ENCODE peak calls at places on chromosomes 11 and 22, in five cellular contexts. One of them, this sample, is unnamed.

GRCh38 chr11:128889657-128890213 is 1.4 kb upstream of the KCNJ5 start:
- DNase-seq in fibroblast of lung: no peak
- DNase-seq in mesothelial cell of epicardium: no peak
- DNase-seq in HCT116: no peak
- DNase-seq in bronchial epithelial cell: no peak
- DNase-seq in this sample: no peak

GRCh38 chr22:42974223-42974622 is 40.7 kb downstream of the PACSIN2 start:
- DNase-seq in mesothelial cell of epicardium: no peak
- DNase-seq in fibroblast of lung: no peak
- DNase-seq in bronchial epithelial cell: no peak
- DNase-seq in HCT116: no peak
- DNase-seq in this sample: no peak

GRCh38 chr22:43819691-43820670 is 7.9 kb upstream of the EFCAB6 start:
- DNase-seq in bronchial epithelial cell: no peak
- DNase-seq in HCT116: no peak
- DNase-seq in fibroblast of lung: no peak
- DNase-seq in mesothelial cell of epicardium: peak
- DNase-seq in this sample: no peak

GRCh38 chr11:8788616-8789015 is 106.0 kb downstream of the RPL27A start:
- DNase-seq in bronchial epithelial cell: no peak
- DNase-seq in mesothelial cell of epicardium: no peak
- DNase-seq in HCT116: no peak
- DNase-seq in fibroblast of lung: no peak
- DNase-seq in this sample: no peak

GRCh38 chr22:35383679-35384071 is 2.8 kb downstream of the HMOX1 start:
- DNase-seq in HCT116: no peak
- DNase-seq in bronchial epithelial cell: no peak
- DNase-seq in mesothelial cell of epicardium: no peak
- DNase-seq in fibroblast of lung: no peak
- DNase-seq in this sample: no peak

GRCh38 chr11:15159085-15159484 is 44.4 kb downstream of the INSC start:
- DNase-seq in fibroblast of lung: peak
- DNase-seq in mesothelial cell of epicardium: no peak
- DNase-seq in bronchial epithelial cell: peak
- DNase-seq in HCT116: peak
- DNase-seq in this sample: no peak

GRCh38 chr11:18485905-18486528 is 30.4 kb downstream of the LDHAL6A start:
- DNase-seq in mesothelial cell of epicardium: no peak
- DNase-seq in bronchial epithelial cell: no peak
- DNase-seq in fibroblast of lung: no peak
- DNase-seq in HCT116: no peak
- DNase-seq in this sample: no peak

GRCh38 chr11:118908931-118909618 is 16.7 kb downstream of the BCL9L start:
- DNase-seq in HCT116: no peak
- DNase-seq in fibroblast of lung: peak
- DNase-seq in mesothelial cell of epicardium: peak
- DNase-seq in bronchial epithelial cell: no peak
- DNase-seq in this sample: peak

GRCh38 chr11:20156280-20156875 is 3.9 kb downstream of the DBX1 start:
- DNase-seq in fibroblast of lung: no peak
- DNase-seq in HCT116: no peak
- DNase-seq in mesothelial cell of epicardium: no peak
- DNase-seq in bronchial epithelial cell: no peak
- DNase-seq in this sample: no peak

GRCh38 chr11:83612891-83613766 is 327.0 kb upstream of the CCDC90B start:
- DNase-seq in HCT116: no peak
- DNase-seq in mesothelial cell of epicardium: no peak
- DNase-seq in fibroblast of lung: no peak
- DNase-seq in bronchial epithelial cell: no peak
- DNase-seq in this sample: no peak

GRCh38 chr11:35364101-35364780 is 55.1 kb downstream of the SLC1A2 start:
- DNase-seq in HCT116: peak
- DNase-seq in fibroblast of lung: peak
- DNase-seq in bronchial epithelial cell: peak
- DNase-seq in mesothelial cell of epicardium: no peak
- DNase-seq in this sample: no peak

GRCh38 chr11:74615311-74615710 is 22.9 kb downstream of the POLD3 start:
- DNase-seq in fibroblast of lung: no peak
- DNase-seq in bronchial epithelial cell: no peak
- DNase-seq in HCT116: no peak
- DNase-seq in mesothelial cell of epicardium: no peak
- DNase-seq in this sample: no peak

GRCh38 chr22:50720301-50720845 is 17.6 kb upstream of the ACR start:
- DNase-seq in fibroblast of lung: no peak
- DNase-seq in mesothelial cell of epicardium: no peak
- DNase-seq in HCT116: no peak
- DNase-seq in bronchial epithelial cell: no peak
- DNase-seq in this sample: no peak

GRCh38 chr22:26937213-26937612 is 279.8 kb downstream of the MIAT start:
- DNase-seq in HCT116: no peak
- DNase-seq in bronchial epithelial cell: no peak
- DNase-seq in mesothelial cell of epicardium: no peak
- DNase-seq in fibroblast of lung: no peak
- DNase-seq in this sample: no peak

GRCh38 chr22:48588151-48588880 is 1239.4 kb downstream of the BRD1 start:
- DNase-seq in mesothelial cell of epicardium: no peak
- DNase-seq in HCT116: no peak
- DNase-seq in fibroblast of lung: no peak
- DNase-seq in bronchial epithelial cell: no peak
- DNase-seq in this sample: no peak

GRCh38 chr22:28052818-28053217 is 133.8 kb upstream of the PITPNB start:
- DNase-seq in fibroblast of lung: no peak
- DNase-seq in HCT116: no peak
- DNase-seq in bronchial epithelial cell: no peak
- DNase-seq in mesothelial cell of epicardium: no peak
- DNase-seq in this sample: no peak

GRCh38 chr22:41474878-41475451 is 6.0 kb downstream of the ACO2 start:
- DNase-seq in bronchial epithelial cell: no peak
- DNase-seq in mesothelial cell of epicardium: no peak
- DNase-seq in fibroblast of lung: no peak
- DNase-seq in HCT116: no peak
- DNase-seq in this sample: no peak

GRCh38 chr11:14411818-14412217 is 52.8 kb upstream of the RRAS2 start:
- DNase-seq in bronchial epithelial cell: peak
- DNase-seq in fibroblast of lung: peak
- DNase-seq in mesothelial cell of epicardium: no peak
- DNase-seq in HCT116: no peak
- DNase-seq in this sample: no peak

GRCh38 chr11:76939219-76939631 is 78.5 kb downstream of the ACER3 start:
- DNase-seq in fibroblast of lung: no peak
- DNase-seq in HCT116: no peak
- DNase-seq in mesothelial cell of epicardium: no peak
- DNase-seq in bronchial epithelial cell: peak
- DNase-seq in this sample: no peak

GRCh38 chr22:39176067-39176621 is 23.7 kb upstream of the CBX7 start:
- DNase-seq in fibroblast of lung: peak
- DNase-seq in mesothelial cell of epicardium: peak
- DNase-seq in bronchial epithelial cell: no peak
- DNase-seq in HCT116: no peak
- DNase-seq in this sample: no peak

GRCh38 chr22:42758929-42759629 is 38.4 kb upstream of the A4GALT start:
- DNase-seq in bronchial epithelial cell: peak
- DNase-seq in mesothelial cell of epicardium: no peak
- DNase-seq in fibroblast of lung: peak
- DNase-seq in HCT116: no peak
- DNase-seq in this sample: no peak

GRCh38 chr11:19933801-19934488 is 221.3 kb downstream of the NAV2 start:
- DNase-seq in HCT116: no peak
- DNase-seq in bronchial epithelial cell: no peak
- DNase-seq in mesothelial cell of epicardium: no peak
- DNase-seq in fibroblast of lung: no peak
- DNase-seq in this sample: no peak

GRCh38 chr11:57196556-57196955 is 14.8 kb downstream of the LRRC55 start:
- DNase-seq in fibroblast of lung: no peak
- DNase-seq in bronchial epithelial cell: no peak
- DNase-seq in HCT116: no peak
- DNase-seq in mesothelial cell of epicardium: no peak
- DNase-seq in this sample: no peak

GRCh38 chr22:46351131-46351735 is 15.7 kb downstream of the TRMU start:
- DNase-seq in bronchial epithelial cell: no peak
- DNase-seq in fibroblast of lung: no peak
- DNase-seq in HCT116: no peak
- DNase-seq in mesothelial cell of epicardium: no peak
- DNase-seq in this sample: no peak

GRCh38 chr11:1852885-1853284 is at the start of gene LSP1:
- DNase-seq in bronchial epithelial cell: no peak
- DNase-seq in mesothelial cell of epicardium: no peak
- DNase-seq in fibroblast of lung: no peak
- DNase-seq in HCT116: no peak
- DNase-seq in this sample: no peak

GRCh38 chr11:10329935-10330334 is 25.1 kb downstream of the ADM start:
- DNase-seq in mesothelial cell of epicardium: no peak
- DNase-seq in bronchial epithelial cell: peak
- DNase-seq in fibroblast of lung: peak
- DNase-seq in HCT116: no peak
- DNase-seq in this sample: no peak

GRCh38 chr11:114265084-114265878 is 30.9 kb upstream of the NNMT start:
- DNase-seq in fibroblast of lung: no peak
- DNase-seq in mesothelial cell of epicardium: no peak
- DNase-seq in bronchial epithelial cell: no peak
- DNase-seq in HCT116: no peak
- DNase-seq in this sample: no peak

GRCh38 chr11:130980463-130980862 is 64.2 kb upstream of the SNX19 start:
- DNase-seq in mesothelial cell of epicardium: no peak
- DNase-seq in bronchial epithelial cell: no peak
- DNase-seq in fibroblast of lung: no peak
- DNase-seq in HCT116: no peak
- DNase-seq in this sample: no peak

DNA sequence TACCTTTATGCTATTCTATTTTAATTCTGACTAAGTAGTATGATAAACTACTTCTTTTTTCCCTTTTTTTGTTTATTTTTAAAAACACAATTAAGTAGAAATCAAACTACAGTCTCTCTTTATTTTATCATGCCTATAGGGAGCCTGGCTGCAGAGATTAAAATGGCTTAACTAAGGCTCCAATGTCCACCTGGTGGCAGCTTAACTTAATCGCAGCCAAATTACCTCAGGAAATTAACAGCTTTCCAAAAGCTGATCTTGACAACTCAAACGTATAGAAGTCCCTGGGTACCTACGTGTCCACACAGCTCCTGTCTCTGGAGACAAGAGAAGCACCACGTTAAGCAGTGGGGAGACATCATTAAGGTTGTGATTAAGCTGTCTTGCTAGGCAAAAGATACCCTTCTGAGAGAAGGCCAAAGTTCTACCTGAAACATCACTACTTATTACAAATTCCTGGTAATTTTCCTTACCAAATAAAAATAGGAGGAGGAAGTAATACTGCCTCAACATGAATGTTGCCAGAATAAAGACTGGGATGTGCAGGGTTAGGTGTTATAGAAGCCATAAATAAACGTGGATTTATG is 63.2 kb upstream of the SNX19 start:
- DNase-seq in fibroblast of lung: peak
- DNase-seq in bronchial epithelial cell: peak
- DNase-seq in mesothelial cell of epicardium: no peak
- DNase-seq in HCT116: no peak
- DNase-seq in this sample: peak
- TF ChIP-seq CTCF in fibroblast of lung: peak
- TF ChIP-seq CTCF in bronchial epithelial cell: peak
- TF ChIP-seq CTCF in mesothelial cell of epicardium: peak
- TF ChIP-seq CTCF in HCT116: no peak
- TF ChIP-seq CTCF in this sample: peak

GRCh38 chr11:93741882-93742226 is 382 bp downstream of the C11orf54 start:
- DNase-seq in mesothelial cell of epicardium: no peak
- DNase-seq in fibroblast of lung: peak
- DNase-seq in bronchial epithelial cell: peak
- DNase-seq in HCT116: no peak
- DNase-seq in this sample: peak

GRCh38 chr11:93740031-93740801 is 1.1 kb downstream of the TAF1D start:
- DNase-seq in HCT116: no peak
- DNase-seq in mesothelial cell of epicardium: no peak
- DNase-seq in fibroblast of lung: peak
- DNase-seq in bronchial epithelial cell: peak
- DNase-seq in this sample: no peak

GRCh38 chr11:93741094-93741881 is at the start of the genes C11orf54 and TAF1D:
- DNase-seq in fibroblast of lung: peak
- DNase-seq in bronchial epithelial cell: peak
- DNase-seq in HCT116: peak
- DNase-seq in mesothelial cell of epicardium: peak
- DNase-seq in this sample: peak

GRCh38 chr11:93738647-93739081 is 2.6 kb downstream of the TAF1D start:
- DNase-seq in bronchial epithelial cell: peak
- DNase-seq in mesothelial cell of epicardium: no peak
- DNase-seq in fibroblast of lung: no peak
- DNase-seq in HCT116: no peak
- DNase-seq in this sample: no peak

GRCh38 chr11:93740802-93741093 is 547 bp downstream of the TAF1D start:
- DNase-seq in fibroblast of lung: peak
- DNase-seq in HCT116: no peak
- DNase-seq in bronchial epithelial cell: peak
- DNase-seq in mesothelial cell of epicardium: peak
- DNase-seq in this sample: peak
- TF ChIP-seq CTCF in fibroblast of lung: no peak
- TF ChIP-seq CTCF in HCT116: no peak
- TF ChIP-seq CTCF in bronchial epithelial cell: no peak
- TF ChIP-seq CTCF in mesothelial cell of epicardium: no peak
- TF ChIP-seq CTCF in this sample: peak

DNA sequence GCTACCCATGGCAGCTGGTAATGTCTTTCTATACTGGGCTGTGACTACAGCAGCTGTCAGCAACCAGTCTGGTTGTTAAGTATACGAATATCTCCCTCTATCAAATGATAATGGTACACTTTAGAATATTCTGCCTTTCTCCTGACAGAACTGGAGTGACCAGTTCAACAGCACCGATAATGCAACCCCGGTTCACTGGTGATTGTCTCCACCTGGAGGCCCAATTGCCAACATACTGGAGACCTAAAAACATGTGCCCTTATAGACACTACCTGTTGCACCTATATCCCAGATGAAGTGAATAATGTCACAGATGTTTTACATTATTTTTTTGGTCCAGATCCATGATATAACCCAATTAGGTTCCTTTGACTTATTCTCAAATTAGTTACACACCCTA is 21.1 kb downstream of the OR5P2 start:
- DNase-seq in HCT116: no peak
- DNase-seq in mesothelial cell of epicardium: no peak
- DNase-seq in fibroblast of lung: no peak
- DNase-seq in bronchial epithelial cell: no peak
- DNase-seq in this sample: no peak
- TF ChIP-seq CTCF in HCT116: no peak
- TF ChIP-seq CTCF in mesothelial cell of epicardium: no peak
- TF ChIP-seq CTCF in fibroblast of lung: no peak
- TF ChIP-seq CTCF in bronchial epithelial cell: no peak
- TF ChIP-seq CTCF in this sample: no peak

DNA sequence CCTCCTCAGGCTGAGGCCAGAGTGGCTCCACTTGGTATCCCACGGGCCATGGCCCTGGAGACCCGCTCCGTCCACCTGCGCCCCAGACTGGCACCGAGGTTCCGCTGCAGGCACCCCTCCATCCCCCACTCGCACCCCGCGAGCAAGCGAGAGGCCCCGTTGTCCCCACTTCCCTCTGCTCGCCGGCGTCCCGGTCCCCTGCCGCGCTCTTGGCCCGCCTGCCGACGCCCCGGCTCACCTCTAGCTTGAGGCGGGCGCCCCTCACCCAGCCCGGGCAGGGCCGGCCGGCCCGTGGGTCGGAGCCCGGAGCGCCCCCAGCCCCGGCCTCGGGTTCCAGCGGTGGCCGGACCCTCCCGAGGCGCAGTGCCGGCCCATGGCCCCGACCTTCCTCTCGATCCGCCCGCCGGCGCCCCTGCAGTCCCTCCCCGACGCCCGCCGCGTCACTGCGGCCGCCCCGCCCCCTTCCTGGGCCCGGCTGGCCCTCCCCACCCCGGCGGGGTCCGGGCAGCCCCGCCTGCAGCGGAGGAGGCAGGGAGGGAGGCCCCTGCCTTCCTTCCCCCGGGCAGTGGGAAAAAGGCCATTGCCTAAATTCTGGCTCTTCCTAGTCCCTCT is at the start of gene PITPNM1:
- DNase-seq in fibroblast of lung: peak
- DNase-seq in HCT116: no peak
- DNase-seq in bronchial epithelial cell: peak
- DNase-seq in mesothelial cell of epicardium: peak
- DNase-seq in this sample: peak
- TF ChIP-seq CTCF in fibroblast of lung: no peak
- TF ChIP-seq CTCF in HCT116: no peak
- TF ChIP-seq CTCF in bronchial epithelial cell: no peak
- TF ChIP-seq CTCF in mesothelial cell of epicardium: no peak
- TF ChIP-seq CTCF in this sample: no peak

This sample was measured in D721Med.